ENCODE peak calls at places on chromosomes 6 and 20, in eight cellular contexts. N is AG08396, I is amniotic stem cell, E is B cell, P is GM03348, L is ovary, A is neuronal stem cell, F is progenitor cell of endocrine pancreas. Q is an unnamed sample.

GRCh38 chr20:45343867-45344721 is 4.1 kb downstream of the SDC4 start:
- DNase-seq in I (peak; percentile 81), P (peak; percentile 85), F (no peak), N (peak; percentile 81), L (no peak), A (no peak), E (no peak), Q (no peak)

GRCh38 chr6:13924949-13925881 is at the start of gene RNF182:
- DNase-seq in L (no peak), P (peak; percentile 88), I (no peak), F (no peak), E (no peak), A (peak; percentile 17), N (peak; percentile 83), Q (no peak)

GRCh38 chr6:138517635-138518034 is 18.3 kb upstream of the NHSL1 start:
- DNase-seq in F (no peak), N (peak; percentile 42), E (peak; percentile 68), A (no peak), L (no peak), I (no peak), P (peak; percentile 58), Q (peak; percentile 15)

GRCh38 chr6:87699576-87699975 is 2.5 kb downstream of the AKIRIN2 start:
- DNase-seq in P (no peak), N (no peak), A (no peak), I (no peak), F (no peak), L (no peak), E (no peak), Q (no peak)

GRCh38 chr6:65707134-65707826 is at the start of gene EYS:
- DNase-seq in N (no peak), I (no peak), P (no peak), L (no peak), E (no peak), F (no peak), A (no peak), Q (no peak)

GRCh38 chr6:163554663-163555062 is 140.1 kb downstream of the QKI start:
- DNase-seq in N (peak; percentile 28), F (no peak), P (peak; percentile 52), A (no peak), I (no peak), E (peak; percentile 44), L (no peak), Q (peak; percentile 50)

GRCh38 chr6:78835817-78836216 is 31.5 kb upstream of the IRAK1BP1 start:
- DNase-seq in A (no peak), E (no peak), F (no peak), P (peak; percentile 8), L (no peak), N (no peak), I (no peak), Q (no peak)

GRCh38 chr6:157570752-157571151 is 189.8 kb downstream of the ZDHHC14 start:
- DNase-seq in P (no peak), I (no peak), A (no peak), E (no peak), L (no peak), N (no peak), F (no peak), Q (no peak)

GRCh38 chr6:163249651-163250101 is 164.8 kb upstream of the QKI start:
- DNase-seq in A (no peak), F (no peak), I (no peak), N (no peak), E (no peak), P (no peak), L (no peak), Q (no peak)

GRCh38 chr20:38599410-38599882 is 2.2 kb upstream of the ARHGAP40 start:
- DNase-seq in I (no peak), E (no peak), L (no peak), N (no peak), A (no peak), F (no peak), P (no peak), Q (no peak)

GRCh38 chr6:42821846-42822245 is 40.0 kb downstream of the BICRAL start:
- DNase-seq in F (no peak), N (peak; percentile 18), E (no peak), A (no peak), I (no peak), L (no peak), P (peak; percentile 31), Q (no peak)

GRCh38 chr6:111750753-111751684 is 122.2 kb downstream of the FYN start:
- DNase-seq in F (no peak), N (no peak), A (no peak), L (no peak), P (no peak), E (peak; percentile 50), I (no peak), Q (peak; percentile 66)

GRCh38 chr6:21468487-21468886 is 125.1 kb upstream of the SOX4 start:
- DNase-seq in N (no peak), A (no peak), E (no peak), L (no peak), I (no peak), F (no peak), P (no peak), Q (no peak)

GRCh38 chr6:105164418-105164817 is 15.4 kb downstream of the POPDC3 start:
- DNase-seq in P (no peak), I (no peak), L (no peak), A (no peak), E (no peak), F (no peak), N (no peak), Q (no peak)

GRCh38 chr6:33694401-33694931 is 17.0 kb downstream of the UQCC2 start:
- DNase-seq in E (peak; percentile 47), F (no peak), A (no peak), L (no peak), N (no peak), P (peak; percentile 80), I (peak; percentile 67), Q (peak; percentile 57)

GRCh38 chr20:52539891-52540290 is 348.3 kb upstream of the ZFP64 start:
- DNase-seq in E (no peak), F (no peak), N (no peak), I (no peak), A (no peak), L (no peak), P (no peak), Q (no peak)

GRCh38 chr20:44428174-44429016 is 47.3 kb upstream of the TTPAL start:
- DNase-seq in E (no peak), N (no peak), A (no peak), F (no peak), P (no peak), L (no peak), I (no peak), Q (no peak)

GRCh38 chr20:19789446-19789845 is 31.4 kb downstream of the RIN2 start:
- DNase-seq in L (no peak), I (no peak), N (no peak), F (no peak), P (no peak), E (no peak), A (no peak), Q (no peak)

GRCh38 chr6:14288910-14289309 is 171.3 kb downstream of the CD83 start:
- DNase-seq in P (no peak), I (no peak), L (no peak), F (no peak), E (no peak), A (no peak), N (no peak), Q (no peak)

GRCh38 chr20:18019068-18019467 is 38.6 kb downstream of the OVOL2 start:
- DNase-seq in I (no peak), E (no peak), P (peak; percentile 25), A (no peak), F (no peak), L (no peak), N (peak; percentile 56), Q (no peak)

GRCh38 chr6:124298682-124299081 is 495.0 kb downstream of the NKAIN2 start:
- DNase-seq in P (no peak), I (no peak), L (no peak), A (no peak), E (no peak), F (no peak), N (no peak), Q (no peak)

GRCh38 chr6:75735491-75736186 is 13.4 kb upstream of the MYO6 start:
- DNase-seq in E (no peak), A (no peak), P (peak; percentile 40), F (no peak), I (no peak), N (peak; percentile 9), L (no peak), Q (no peak)

GRCh38 chr6:31829633-31830492 is 2.3 kb downstream of the HSPA1B start:
- DNase-seq in P (peak; percentile 35), I (no peak), A (peak; percentile 33), F (no peak), N (no peak), L (peak; percentile 63), E (no peak), Q (no peak)

GRCh38 chr6:162459985-162460384 is 267.6 kb downstream of the PRKN start:
- DNase-seq in P (no peak), L (no peak), A (no peak), E (no peak), I (no peak), F (no peak), N (no peak), Q (no peak)

GRCh38 chr20:33732166-33732970 is 572 bp downstream of the ZNF341 start:
- DNase-seq in N (no peak), F (no peak), I (peak; percentile 41), A (no peak), L (no peak), E (peak; percentile 88), P (peak; percentile 18), Q (peak; percentile 84)

GRCh38 chr20:26208296-26209091 is 511.8 kb upstream of the ZNF337 start:
- DNase-seq in N (peak; percentile 18), L (peak; percentile 9), P (peak; percentile 52), E (no peak), I (no peak), A (peak; percentile 45), F (peak; percentile 29), Q (peak; percentile 55)

GRCh38 chr6:57207141-57207540 is 15.0 kb downstream of the RAB23 start:
- DNase-seq in I (no peak), L (no peak), F (no peak), A (no peak), P (no peak), E (no peak), N (no peak), Q (no peak)

GRCh38 chr6:129860901-129861665 is at the start of gene TMEM244:
- DNase-seq in I (no peak), L (no peak), A (no peak), E (no peak), F (no peak), N (no peak), P (peak; percentile 53), Q (no peak)

GRCh38 chr6:11428895-11429294 is 108.7 kb upstream of the TMEM170B start:
- DNase-seq in I (no peak), L (no peak), E (no peak), N (peak; percentile 53), F (no peak), A (no peak), P (peak; percentile 81), Q (no peak)